ENCODE peak calls at places on chromosomes 7 and 10, in seven cellular contexts. U is neural progenitor cell, V is HFFc6, T is stomach, Y is BJ, X is A549, B is cardiac fibroblast. W is an unnamed sample.

GRCh38 chr7:27157717-27158431 is 1.4 kb upstream of the HOXA7 start:
- DNase-seq in U (no peak), V (no peak), T (peak), Y (no peak), X (no peak), B (no peak), W (no peak)

GRCh38 chr7:155069992-155070827 is at the start of gene HTR5A:
- DNase-seq in U (peak), V (peak), T (peak), Y (peak), X (peak), B (peak), W (peak)

GRCh38 chr10:70132098-70133029 is at the start of gene AIFM2:
- DNase-seq in U (peak), V (peak), T (peak), Y (no peak), X (peak), B (peak), W (peak)

GRCh38 chr10:11119843-11120242 is 102.2 kb downstream of the CELF2 start:
- DNase-seq in U (no peak), V (no peak), T (no peak), Y (no peak), X (no peak), B (no peak), W (no peak)

GRCh38 chr7:82194011-82194410 is 249.6 kb downstream of the CACNA2D1 start:
- DNase-seq in U (no peak), V (peak), T (no peak), Y (no peak), X (no peak), B (peak), W (no peak)

GRCh38 chr10:112467541-112468075 is 20.6 kb downstream of the VTI1A start:
- DNase-seq in U (no peak), V (no peak), T (no peak), Y (no peak), X (no peak), B (no peak), W (no peak)

GRCh38 chr7:94698275-94698674 is 42.3 kb upstream of the SGCE start:
- DNase-seq in U (no peak), V (peak), T (no peak), Y (peak), X (peak), B (peak), W (no peak)

GRCh38 chr10:14926722-14927416 is 27.0 kb downstream of the DCLRE1C start:
- DNase-seq in U (no peak), V (no peak), T (no peak), Y (no peak), X (no peak), B (no peak), W (peak)

GRCh38 chr10:70139997-70140250 is 6.6 kb downstream of the TYSND1 start:
- DNase-seq in U (no peak), V (no peak), T (peak), Y (no peak), X (no peak), B (no peak), W (peak)

GRCh38 chr7:69399038-69399800 is 199.1 kb upstream of the AUTS2 start:
- DNase-seq in U (peak), V (no peak), T (no peak), Y (no peak), X (peak), B (no peak), W (no peak)

GRCh38 chr10:69056129-69056528 is 31.8 kb upstream of the SRGN start:
- DNase-seq in U (no peak), V (no peak), T (no peak), Y (no peak), X (no peak), B (no peak), W (peak)

GRCh38 chr7:135684699-135685098 is 22.4 kb downstream of the STMP1 start:
- DNase-seq in U (no peak), V (no peak), T (no peak), Y (no peak), X (no peak), B (peak), W (no peak)

GRCh38 chr10:63603709-63604445 is 82.7 kb downstream of the REEP3 start:
- DNase-seq in U (no peak), V (no peak), T (no peak), Y (no peak), X (no peak), B (peak), W (peak)

GRCh38 chr7:91020611-91021385 is 243.4 kb upstream of the FZD1 start:
- DNase-seq in U (no peak), V (no peak), T (no peak), Y (no peak), X (no peak), B (peak), W (no peak)

GRCh38 chr7:148838905-148839304 is 45.2 kb downstream of the EZH2 start:
- DNase-seq in U (no peak), V (no peak), T (no peak), Y (no peak), X (no peak), B (no peak), W (no peak)

GRCh38 chr7:41415473-41416207 is 287.2 kb downstream of the INHBA start:
- DNase-seq in U (no peak), V (no peak), T (no peak), Y (no peak), X (no peak), B (no peak), W (no peak)

GRCh38 chr7:108497082-108497725 is 28.7 kb downstream of the PNPLA8 start:
- DNase-seq in U (peak), V (peak), T (peak), Y (no peak), X (peak), B (peak), W (peak)

GRCh38 chr7:150857276-150858055 is 5.1 kb downstream of the AOC1 start:
- DNase-seq in U (no peak), V (no peak), T (no peak), Y (no peak), X (no peak), B (no peak), W (no peak)

GRCh38 chr7:882336-883028 is 6.1 kb downstream of the GET4 start:
- DNase-seq in U (no peak), V (no peak), T (no peak), Y (no peak), X (no peak), B (no peak), W (no peak)

GRCh38 chr7:11458736-11459483 is 373.1 kb downstream of the THSD7A start:
- DNase-seq in U (no peak), V (no peak), T (no peak), Y (peak), X (peak), B (peak), W (no peak)

GRCh38 chr7:101724957-101725356 is 92.5 kb upstream of the CUX1 start:
- DNase-seq in U (no peak), V (no peak), T (no peak), Y (no peak), X (no peak), B (no peak), W (no peak)

GRCh38 chr7:77497079-77497478 is 40.0 kb upstream of the PTPN12 start:
- DNase-seq in U (no peak), V (no peak), T (no peak), Y (no peak), X (no peak), B (no peak), W (no peak)

GRCh38 chr7:81190997-81191747 is 272.3 kb upstream of the SEMA3C start:
- DNase-seq in U (no peak), V (peak), T (no peak), Y (no peak), X (peak), B (peak), W (no peak)

GRCh38 chr7:7732566-7733290 is 14.3 kb upstream of the RPA3 start:
- DNase-seq in U (peak), V (peak), T (no peak), Y (peak), X (no peak), B (peak), W (no peak)

GRCh38 chr7:84700563-84701370 is 486.1 kb downstream of the SEMA3D start:
- DNase-seq in U (no peak), V (no peak), T (no peak), Y (no peak), X (no peak), B (peak), W (no peak)

GRCh38 chr10:13161267-13162012 is at the start of gene MCM10:
- DNase-seq in U (peak), V (peak), T (peak), Y (peak), X (peak), B (peak), W (peak)

GRCh38 chr7:356087-356486 is 66.1 kb downstream of the FOXL3 start:
- DNase-seq in U (no peak), V (no peak), T (no peak), Y (no peak), X (no peak), B (no peak), W (no peak)

GRCh38 chr10:62640386-62640785 is 164.1 kb upstream of the ADO start:
- DNase-seq in U (no peak), V (no peak), T (no peak), Y (no peak), X (no peak), B (no peak), W (no peak)

GRCh38 chr7:70681847-70682350 is 450.0 kb upstream of the GALNT17 start:
- DNase-seq in U (no peak), V (no peak), T (no peak), Y (no peak), X (no peak), B (no peak), W (peak)

GRCh38 chr7:95798401-95798930 is 26.1 kb downstream of the DYNC1I1 start:
- DNase-seq in U (peak), V (no peak), T (no peak), Y (no peak), X (no peak), B (peak), W (no peak)

GRCh38 chr10:3198900-3199299 is 26.3 kb upstream of the PITRM1 start:
- DNase-seq in U (no peak), V (no peak), T (no peak), Y (no peak), X (no peak), B (no peak), W (no peak)
- TF ChIP-seq CTCF in U (no peak), V (no peak), T (no peak), Y (no peak), X (no peak), B (no peak), W (no peak)

GRCh38 chr7:20176552-20177242 is 40.5 kb downstream of the MACC1 start:
- DNase-seq in U (no peak), V (no peak), T (no peak), Y (no peak), X (no peak), B (no peak), W (no peak)

GRCh38 chr7:20173828-20174227 is 43.4 kb downstream of the MACC1 start:
- DNase-seq in U (no peak), V (no peak), T (no peak), Y (no peak), X (no peak), B (no peak), W (no peak)

GRCh38 chr7:20170626-20171025 is 46.6 kb downstream of the MACC1 start:
- DNase-seq in U (no peak), V (no peak), T (no peak), Y (no peak), X (no peak), B (no peak), W (no peak)

GRCh38 chr7:20172736-20173334 is 44.3 kb downstream of the MACC1 start:
- DNase-seq in U (peak), V (peak), T (peak), Y (no peak), X (peak), B (peak), W (peak)
- TF ChIP-seq CTCF in U (peak), V (peak), T (peak), Y (peak), X (peak), B (peak), W (peak)

GRCh38 chr10:124639646-124640045 is 104.5 kb downstream of the FAM53B start:
- DNase-seq in U (no peak), V (no peak), T (no peak), Y (no peak), X (no peak), B (no peak), W (no peak)

GRCh38 chr10:124639206-124639605 is 105.0 kb downstream of the FAM53B start:
- DNase-seq in U (no peak), V (no peak), T (no peak), Y (no peak), X (no peak), B (no peak), W (no peak)

GRCh38 chr10:124637091-124637700 is 107.0 kb downstream of the FAM53B start:
- DNase-seq in U (no peak), V (no peak), T (no peak), Y (no peak), X (no peak), B (no peak), W (no peak)

GRCh38 chr10:124637746-124638145 is 106.4 kb downstream of the FAM53B start:
- DNase-seq in U (no peak), V (no peak), T (no peak), Y (no peak), X (no peak), B (no peak), W (no peak)

DNA sequence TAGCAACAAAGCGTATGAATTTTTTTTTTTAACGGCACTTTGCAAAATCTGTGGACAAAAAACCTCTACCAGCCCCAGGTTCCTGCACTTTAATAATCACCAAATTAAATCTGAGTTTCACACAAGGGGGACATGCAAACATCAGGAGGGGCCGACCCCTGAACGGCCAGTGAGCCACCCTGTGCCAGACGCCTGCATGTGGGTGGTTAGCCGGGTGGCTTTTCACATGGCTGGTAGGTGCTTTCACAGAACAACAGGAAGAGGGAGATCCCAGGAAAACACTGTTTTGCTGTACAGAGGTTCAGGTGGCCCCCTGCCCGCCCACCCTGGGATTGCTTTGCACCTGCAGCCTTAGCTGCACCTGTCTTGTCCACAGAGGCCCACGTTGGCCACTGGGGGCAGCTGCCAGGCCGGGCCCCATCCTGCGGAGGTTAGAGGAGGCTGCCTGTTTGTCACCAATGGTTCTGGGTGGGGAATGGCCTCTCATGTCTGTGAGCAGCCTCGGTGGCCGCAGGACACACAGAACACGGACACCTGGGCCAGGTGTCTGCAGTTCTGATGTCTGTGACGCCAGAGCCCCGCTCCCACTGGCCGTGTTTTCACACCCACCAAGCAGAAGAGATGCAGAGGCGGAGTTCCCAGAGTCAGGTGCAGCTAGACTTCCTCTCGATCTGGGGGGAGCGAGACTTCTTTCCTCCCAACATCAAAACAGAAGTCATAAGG is 107.7 kb downstream of the FAM53B start:
- DNase-seq in U (no peak), V (no peak), T (no peak), Y (no peak), X (no peak), B (no peak), W (no peak)
- TF ChIP-seq CTCF in U (peak), V (peak), T (no peak), Y (no peak), X (no peak), B (no peak), W (peak)

GRCh38 chr10:95729323-95730055 is 26.5 kb upstream of the ENTPD1 start:
- DNase-seq in U (no peak), V (no peak), T (no peak), Y (no peak), X (no peak), B (no peak), W (no peak)

GRCh38 chr10:95730233-95730632 is 25.7 kb upstream of the ENTPD1 start:
- DNase-seq in U (no peak), V (no peak), T (no peak), Y (no peak), X (no peak), B (no peak), W (no peak)

GRCh38 chr10:95728535-95728934 is 27.4 kb upstream of the ENTPD1 start:
- DNase-seq in U (no peak), V (no peak), T (no peak), Y (no peak), X (no peak), B (peak), W (no peak)
- TF ChIP-seq CTCF in U (no peak), V (no peak), T (no peak), Y (no peak), X (no peak), B (no peak), W (no peak)

GRCh38 chr7:97317575-97317974 is 200.1 kb downstream of the SDHAF3 start:
- DNase-seq in U (no peak), V (no peak), T (no peak), Y (no peak), X (no peak), B (no peak), W (no peak)
- TF ChIP-seq CTCF in U (peak), V (no peak), T (no peak), Y (no peak), X (no peak), B (no peak), W (no peak)

W was measured in GM10248.